ENCODE peak calls at places on chromosome 4, in six cellular contexts. Y is GM23248, Q is neuronal stem cell, G is MM.1S, D is mammary epithelial cell, T is fibroblast of lung. L is an unnamed sample.

GRCh38 chr4:158500054-158500453 is 21.6 kb upstream of the RXFP1 start:
- DNase-seq in Y (no peak), Q (no peak), G (no peak), D (no peak), T (no peak), L (no peak)

GRCh38 chr4:15875663-15876460 is 62.7 kb downstream of the FGFBP1 start:
- DNase-seq in Y (no peak), Q (no peak), G (no peak), D (peak; percentile 64), T (no peak), L (no peak)

GRCh38 chr4:76665139-76665538 is 230.1 kb downstream of the SHROOM3 start:
- DNase-seq in Y (peak; percentile 47), Q (no peak), G (no peak), D (peak; percentile 87), T (no peak), L (peak; percentile 97)

GRCh38 chr4:39043058-39043696 is 11.0 kb upstream of the TMEM156 start:
- DNase-seq in Y (no peak), Q (no peak), G (no peak), D (peak; percentile 28), T (no peak), L (peak; percentile 85)

GRCh38 chr4:102139132-102139573 is 206.1 kb downstream of the SLC39A8 start:
- DNase-seq in Y (peak; percentile 47), Q (no peak), G (no peak), D (peak; percentile 89), T (no peak), L (peak; percentile 92)

GRCh38 chr4:80265571-80266266 is 745 bp upstream of the FGF5 start:
- DNase-seq in Y (peak; percentile 95), Q (no peak), G (no peak), D (peak; percentile 80), T (peak; percentile 82), L (peak; percentile 52)

GRCh38 chr4:27056281-27056680 is 195.6 kb downstream of the STIM2 start:
- DNase-seq in Y (no peak), Q (no peak), G (no peak), D (no peak), T (no peak), L (no peak)

GRCh38 chr4:91114386-91114785 is 987.2 kb downstream of the CCSER1 start:
- DNase-seq in Y (no peak), Q (no peak), G (no peak), D (no peak), T (no peak), L (no peak)

GRCh38 chr4:127604949-127605709 is 27.6 kb upstream of the INTU start:
- DNase-seq in Y (peak; percentile 79), Q (peak; percentile 26), G (peak; percentile 35), D (peak; percentile 12), T (peak; percentile 73), L (peak; percentile 51)

GRCh38 chr4:11746734-11747133 is 318.0 kb upstream of the HS3ST1 start:
- DNase-seq in Y (no peak), Q (no peak), G (peak; percentile 48), D (peak; percentile 24), T (no peak), L (no peak)

GRCh38 chr4:111717916-111718315 is 427.3 kb upstream of the FAM241A start:
- DNase-seq in Y (peak; percentile 6), Q (no peak), G (no peak), D (no peak), T (no peak), L (no peak)

GRCh38 chr4:17769406-17770174 is 11.8 kb downstream of the FAM184B start:
- DNase-seq in Y (no peak), Q (no peak), G (no peak), D (no peak), T (no peak), L (no peak)

GRCh38 chr4:164802301-164802700 is 48.4 kb downstream of the SMIM31 start:
- DNase-seq in Y (no peak), Q (no peak), G (no peak), D (no peak), T (no peak), L (no peak)

GRCh38 chr4:171846893-171847292 is 33.7 kb downstream of the GALNTL6 start:
- DNase-seq in Y (no peak), Q (no peak), G (no peak), D (no peak), T (no peak), L (no peak)

GRCh38 chr4:66017671-66018070 is 347.4 kb upstream of the EPHA5 start:
- DNase-seq in Y (no peak), Q (no peak), G (no peak), D (no peak), T (no peak), L (no peak)

GRCh38 chr4:169220446-169220845 is 50.3 kb downstream of the SH3RF1 start:
- DNase-seq in Y (no peak), Q (no peak), G (no peak), D (no peak), T (no peak), L (no peak)

GRCh38 chr4:153997506-153997905 is 208.6 kb upstream of the SFRP2 start:
- DNase-seq in Y (peak; percentile 24), Q (no peak), G (no peak), D (no peak), T (no peak), L (no peak)

GRCh38 chr4:138821321-138821720 is 194.3 kb upstream of the NOCT start:
- DNase-seq in Y (no peak), Q (no peak), G (no peak), D (no peak), T (no peak), L (no peak)

GRCh38 chr4:55793479-55793878 is 26.1 kb upstream of the EXOC1L start:
- DNase-seq in Y (peak; percentile 16), Q (no peak), G (no peak), D (no peak), T (no peak), L (no peak)

GRCh38 chr4:144579411-144580020 is 66.4 kb upstream of the HHIP start:
- DNase-seq in Y (peak; percentile 58), Q (no peak), G (no peak), D (peak; percentile 60), T (no peak), L (peak; percentile 75)

GRCh38 chr4:187294861-187295260 is 571.2 kb upstream of the FAT1 start:
- DNase-seq in Y (no peak), Q (no peak), G (no peak), D (peak; percentile 78), T (peak; percentile 88), L (peak; percentile 91)

GRCh38 chr4:3291411-3291968 is 1.3 kb upstream of the RGS12 start:
- DNase-seq in Y (no peak), Q (no peak), G (no peak), D (peak; percentile 54), T (no peak), L (peak; percentile 50)

GRCh38 chr4:55993994-55994657 is 45.4 kb downstream of the CEP135 start:
- DNase-seq in Y (no peak), Q (no peak), G (no peak), D (no peak), T (no peak), L (no peak)

GRCh38 chr4:153110739-153111138 is 93.5 kb upstream of the TRIM2 start:
- DNase-seq in Y (no peak), Q (no peak), G (no peak), D (no peak), T (no peak), L (no peak)

GRCh38 chr4:176671532-176671931 is 121.2 kb downstream of the VEGFC start:
- DNase-seq in Y (no peak), Q (no peak), G (no peak), D (no peak), T (peak; percentile 78), L (no peak)

GRCh38 chr4:112550728-112551127 is 34.7 kb upstream of the NEUROG2 start:
- DNase-seq in Y (peak; percentile 89), Q (no peak), G (no peak), D (peak; percentile 50), T (peak; percentile 11), L (peak; percentile 21)

GRCh38 chr4:73742776-73743175 is 2.4 kb downstream of the CXCL8 start:
- DNase-seq in Y (no peak), Q (no peak), G (no peak), D (peak; percentile 46), T (no peak), L (peak; percentile 9)

GRCh38 chr4:122576261-122577188 is 44.3 kb downstream of the IL21 start:
- DNase-seq in Y (peak; percentile 71), Q (peak; percentile 23), G (peak; percentile 65), D (peak; percentile 40), T (peak; percentile 71), L (peak; percentile 64)

GRCh38 chr4:122583906-122584305 is 37.0 kb downstream of the IL21 start:
- DNase-seq in Y (peak; percentile 65), Q (no peak), G (no peak), D (peak; percentile 39), T (peak; percentile 72), L (no peak)

GRCh38 chr4:122577189-122577553 is 43.7 kb downstream of the IL21 start:
- DNase-seq in Y (no peak), Q (no peak), G (no peak), D (no peak), T (no peak), L (no peak)

GRCh38 chr4:122577808-122578781 is 42.8 kb downstream of the IL21 start:
- DNase-seq in Y (peak; percentile 67), Q (peak; percentile 23), G (peak; percentile 84), D (peak; percentile 35), T (peak; percentile 45), L (peak; percentile 75)
- H3K9ac ChIP-seq in Y (no peak overlapping the region), Q (no peak overlapping the region), G (peak overlapping the region; percentile 51), D (no peak overlapping the region), T (no peak overlapping the region), L (no peak overlapping the region)

GRCh38 chr4:185227131-185227551 is 17.7 kb downstream of the SNX25 start:
- DNase-seq in Y (peak; percentile 23), Q (no peak), G (no peak), D (no peak), T (peak; percentile 34), L (no peak)
- H3K4me3 ChIP-seq in Y (no peak overlapping the region), Q (no peak overlapping the region), G (no peak overlapping the region), D (no peak overlapping the region), T (no peak overlapping the region), L (no peak overlapping the region)

DNA sequence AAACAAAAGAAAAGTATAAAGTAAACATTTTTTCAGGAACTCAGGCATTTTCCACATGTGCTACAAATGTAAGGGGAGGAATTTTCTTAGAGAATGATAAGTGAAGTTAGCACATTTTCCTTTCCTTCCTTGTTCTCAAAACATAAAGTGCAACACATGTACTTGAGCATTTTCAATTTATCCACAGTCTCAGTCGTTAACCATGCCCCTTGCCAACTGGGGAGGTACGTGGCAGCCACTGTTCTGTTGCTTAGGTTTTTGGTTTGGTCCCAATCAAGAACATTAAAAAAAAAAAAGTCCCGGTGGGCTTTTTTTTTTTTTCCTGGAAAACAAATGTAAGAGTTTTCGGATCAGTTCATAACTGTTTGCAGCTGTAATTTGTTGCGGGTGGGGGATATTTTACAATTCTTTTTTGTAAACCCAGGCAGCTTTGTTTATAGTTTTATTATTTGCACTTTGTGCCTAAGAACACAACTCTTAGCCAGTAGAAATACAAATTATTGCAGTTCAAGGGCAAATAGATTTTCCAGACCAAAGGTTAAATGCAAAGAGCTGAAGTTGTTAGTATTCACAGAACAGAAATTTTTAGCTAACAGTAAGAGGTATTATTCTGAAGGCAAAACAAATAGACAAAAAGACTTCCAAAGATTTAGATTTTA is 112.1 kb upstream of the NAP1L5 start:
- DNase-seq in Y (peak; percentile 36), Q (no peak), G (no peak), D (no peak), T (peak; percentile 45), L (no peak)
- H2AFZ ChIP-seq in Y (peak overlapping the region; percentile 32), Q (no peak overlapping the region), G (no peak overlapping the region), D (no peak overlapping the region), T (peak overlapping the region; percentile 71), L (no peak overlapping the region)

DNA sequence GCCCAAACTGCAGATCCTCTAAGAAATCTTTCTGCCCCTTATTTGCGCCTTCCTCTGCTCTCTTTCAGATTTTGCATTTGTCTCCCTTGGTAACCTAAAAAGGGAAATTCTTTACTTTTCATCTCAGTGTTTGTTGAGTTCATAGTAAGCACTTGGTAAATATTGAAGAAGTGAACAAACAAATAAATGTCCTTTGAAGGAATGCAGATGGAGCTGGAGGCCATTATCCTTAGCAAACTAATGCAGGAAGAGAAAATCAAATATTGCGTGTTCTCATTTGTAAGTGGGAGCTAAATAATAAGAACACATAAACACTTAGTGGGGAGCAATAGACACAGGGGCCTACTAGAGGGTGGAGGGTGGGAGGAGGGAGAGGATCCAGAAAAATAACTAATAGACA is 6.8 kb downstream of the CYTL1 start:
- DNase-seq in Y (no peak), Q (no peak), G (no peak), D (no peak), T (no peak), L (no peak)
- H3K9ac ChIP-seq in Y (no peak overlapping the region), Q (no peak overlapping the region), G (no peak overlapping the region), D (no peak overlapping the region), T (no peak overlapping the region), L (no peak overlapping the region)

L was measured in PC-3.